ENCODE peak calls at places on chromosomes 6 and 20, in five cellular contexts. One of them, this sample, is unnamed.

GRCh38 chr6:146526192-146526591 is 17.4 kb upstream of the RAB32 start:
- DNase-seq in AG10803: peak
- DNase-seq in cardiac fibroblast: peak
- DNase-seq in IMR-90: no peak
- DNase-seq in psoas muscle: no peak
- DNase-seq in this sample: peak

GRCh38 chr6:132780770-132781371 is 17.6 kb downstream of the SLC18B1 start:
- DNase-seq in AG10803: peak
- DNase-seq in cardiac fibroblast: peak
- DNase-seq in IMR-90: peak
- DNase-seq in psoas muscle: no peak
- DNase-seq in this sample: peak

GRCh38 chr6:163294734-163295133 is 119.8 kb upstream of the QKI start:
- DNase-seq in AG10803: no peak
- DNase-seq in cardiac fibroblast: no peak
- DNase-seq in IMR-90: no peak
- DNase-seq in psoas muscle: no peak
- DNase-seq in this sample: no peak

GRCh38 chr6:139926711-139927110 is 552.3 kb upstream of the CITED2 start:
- DNase-seq in AG10803: peak
- DNase-seq in cardiac fibroblast: no peak
- DNase-seq in IMR-90: peak
- DNase-seq in psoas muscle: no peak
- DNase-seq in this sample: no peak

GRCh38 chr6:139742671-139743070 is 368.2 kb upstream of the CITED2 start:
- DNase-seq in AG10803: peak
- DNase-seq in cardiac fibroblast: no peak
- DNase-seq in IMR-90: no peak
- DNase-seq in psoas muscle: no peak
- DNase-seq in this sample: no peak

GRCh38 chr6:126312013-126312665 is 27.8 kb upstream of the CENPW start:
- DNase-seq in AG10803: no peak
- DNase-seq in cardiac fibroblast: peak
- DNase-seq in IMR-90: no peak
- DNase-seq in psoas muscle: no peak
- DNase-seq in this sample: peak

GRCh38 chr6:41727705-41728072 is 7.7 kb downstream of the TFEB start:
- DNase-seq in AG10803: no peak
- DNase-seq in cardiac fibroblast: no peak
- DNase-seq in IMR-90: no peak
- DNase-seq in psoas muscle: no peak
- DNase-seq in this sample: no peak

GRCh38 chr6:117215353-117216090 is 49.8 kb upstream of the VGLL2 start:
- DNase-seq in AG10803: no peak
- DNase-seq in cardiac fibroblast: no peak
- DNase-seq in IMR-90: no peak
- DNase-seq in psoas muscle: no peak
- DNase-seq in this sample: no peak

DNA sequence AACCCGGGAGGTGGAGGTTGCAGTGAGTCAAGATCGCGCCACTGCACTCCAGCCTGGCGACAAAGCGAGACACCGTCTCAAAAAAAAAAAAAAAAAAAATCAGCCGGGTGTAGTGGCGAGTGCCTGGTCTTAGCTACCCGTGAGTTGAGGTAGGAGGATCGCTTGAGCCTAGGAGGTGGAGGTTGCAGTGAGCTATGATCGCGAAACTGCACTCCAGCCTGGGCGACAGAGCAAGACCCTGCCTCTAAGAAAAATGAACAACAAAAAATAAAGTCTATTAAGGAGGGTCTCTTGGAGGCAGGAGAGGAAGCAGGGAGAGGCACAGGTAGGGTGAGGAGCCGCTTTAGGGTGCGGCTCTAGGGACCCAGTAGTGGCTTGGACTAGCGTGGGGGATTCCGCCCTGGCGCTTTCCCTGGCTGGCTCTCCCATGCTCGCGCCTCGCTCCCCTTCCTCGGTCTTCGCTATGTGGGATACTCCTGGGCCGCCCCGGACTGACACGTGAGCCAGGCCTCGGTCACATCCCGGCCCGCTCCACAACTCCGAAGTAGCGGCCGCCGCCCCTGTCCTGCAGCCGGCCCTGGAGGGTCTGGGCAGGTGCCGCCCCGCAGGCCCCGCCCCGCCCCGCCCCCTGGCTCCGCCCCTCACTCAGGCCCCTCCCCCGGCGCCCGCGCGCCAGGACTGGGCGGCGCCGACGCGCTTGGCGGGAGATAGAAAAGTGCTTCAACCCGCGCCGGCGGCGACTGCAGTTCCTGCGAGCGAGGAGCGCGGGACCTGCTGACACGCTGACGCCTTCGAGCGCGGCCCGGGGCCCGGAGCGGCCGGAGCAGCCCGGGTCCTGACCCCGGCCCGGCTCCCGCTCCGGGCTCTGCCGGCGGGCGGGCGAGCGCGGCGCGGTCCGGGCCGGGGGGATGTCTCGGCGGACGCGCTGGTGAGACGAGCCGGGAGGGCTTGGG is at the start of gene MYBL2:
- DNase-seq in AG10803: peak
- DNase-seq in cardiac fibroblast: peak
- DNase-seq in IMR-90: peak
- DNase-seq in psoas muscle: peak
- DNase-seq in this sample: peak
- TF ChIP-seq CTCF in AG10803: no peak
- TF ChIP-seq CTCF in cardiac fibroblast: no peak
- TF ChIP-seq CTCF in IMR-90: no peak
- TF ChIP-seq CTCF in psoas muscle: no peak
- TF ChIP-seq CTCF in this sample: no peak

DNA sequence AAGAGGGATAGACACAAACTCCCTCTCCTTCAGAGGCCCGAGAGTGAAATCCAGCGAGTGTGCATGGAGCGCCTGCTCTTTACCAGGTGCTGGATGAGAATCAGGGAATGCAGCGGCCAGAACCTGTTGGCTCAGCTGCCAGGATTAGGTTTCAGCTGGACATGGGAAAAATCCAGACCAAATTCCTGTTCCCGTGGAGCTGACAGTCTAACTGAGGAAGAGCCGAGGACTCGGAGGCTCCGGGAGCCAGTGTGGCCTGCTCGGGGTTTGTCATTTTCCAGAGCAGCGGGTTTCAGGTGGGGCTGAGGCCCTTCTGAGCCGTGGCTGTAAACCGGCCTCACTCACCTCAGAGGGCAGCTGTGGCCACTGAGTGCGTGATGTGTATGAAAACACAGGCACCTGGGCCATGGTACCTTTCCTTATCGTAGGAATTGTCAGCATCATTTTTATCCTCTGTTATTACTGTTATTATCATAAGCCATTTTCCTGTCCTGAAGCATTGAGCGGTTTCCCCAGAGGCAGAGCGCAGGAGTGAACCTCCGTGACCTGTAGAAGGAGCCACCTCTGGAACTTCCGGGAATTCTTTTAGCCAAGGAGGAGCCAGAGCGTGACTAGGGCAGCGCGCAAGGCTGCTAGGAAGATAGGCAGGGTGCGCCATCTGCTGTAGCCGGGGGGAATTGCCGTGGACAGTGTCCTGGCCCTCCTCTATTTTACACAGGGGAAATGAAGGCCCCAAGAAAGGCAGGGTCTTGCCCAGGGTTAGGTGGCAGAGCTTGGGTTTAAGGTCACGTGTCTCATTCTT is 27.3 kb downstream of the PKIG start:
- DNase-seq in AG10803: peak
- DNase-seq in cardiac fibroblast: peak
- DNase-seq in IMR-90: peak
- DNase-seq in psoas muscle: peak
- DNase-seq in this sample: peak
- H3K4me3 ChIP-seq in AG10803: no peak
- H3K4me3 ChIP-seq in cardiac fibroblast: no peak
- H3K4me3 ChIP-seq in IMR-90: no peak
- H3K4me3 ChIP-seq in psoas muscle: peak
- H3K4me3 ChIP-seq in this sample: no peak

GRCh38 chr6:85662251-85662650 is 19.6 kb upstream of the SYNCRIP start:
- DNase-seq in AG10803: peak
- DNase-seq in cardiac fibroblast: no peak
- DNase-seq in IMR-90: no peak
- DNase-seq in psoas muscle: no peak
- DNase-seq in this sample: no peak

GRCh38 chr6:85660181-85660611 is 17.5 kb upstream of the SYNCRIP start:
- DNase-seq in AG10803: peak
- DNase-seq in cardiac fibroblast: peak
- DNase-seq in IMR-90: peak
- DNase-seq in psoas muscle: peak
- DNase-seq in this sample: peak
- TF ChIP-seq CTCF in AG10803: peak
- TF ChIP-seq CTCF in cardiac fibroblast: peak
- TF ChIP-seq CTCF in IMR-90: peak
- TF ChIP-seq CTCF in psoas muscle: peak
- TF ChIP-seq CTCF in this sample: no peak

DNA sequence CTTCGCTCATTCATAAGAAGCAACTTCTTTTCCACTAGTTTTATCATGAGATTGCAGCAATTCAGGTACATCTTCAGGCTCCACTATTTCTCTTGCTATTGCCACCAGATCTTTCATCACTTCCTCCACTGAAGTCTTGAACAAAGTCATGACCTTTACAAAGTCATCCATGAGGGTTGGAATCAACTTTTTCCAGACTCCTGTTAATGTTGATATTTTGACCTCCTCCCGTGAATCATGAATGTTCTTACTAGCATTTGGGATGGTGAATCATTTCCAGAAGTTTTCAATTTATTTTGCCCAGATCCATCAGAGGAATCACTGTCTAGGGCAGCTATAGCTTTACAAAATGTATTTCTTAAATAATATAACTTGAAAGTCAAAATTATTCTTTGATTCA is 1.5 kb downstream of the CENPQ start:
- DNase-seq in AG10803: no peak
- DNase-seq in cardiac fibroblast: no peak
- DNase-seq in IMR-90: no peak
- DNase-seq in psoas muscle: no peak
- DNase-seq in this sample: no peak
- H3K4me3 ChIP-seq in AG10803: no peak
- H3K4me3 ChIP-seq in cardiac fibroblast: no peak
- H3K4me3 ChIP-seq in IMR-90: no peak
- H3K4me3 ChIP-seq in psoas muscle: no peak
- H3K4me3 ChIP-seq in this sample: no peak

GRCh38 chr20:4233520-4233919 is 218.2 kb upstream of the RNF24 start:
- DNase-seq in AG10803: no peak
- DNase-seq in cardiac fibroblast: no peak
- DNase-seq in IMR-90: no peak
- DNase-seq in psoas muscle: no peak
- DNase-seq in this sample: no peak
- TF ChIP-seq CTCF in AG10803: peak
- TF ChIP-seq CTCF in cardiac fibroblast: peak
- TF ChIP-seq CTCF in IMR-90: peak
- TF ChIP-seq CTCF in psoas muscle: no peak
- TF ChIP-seq CTCF in this sample: peak

DNA sequence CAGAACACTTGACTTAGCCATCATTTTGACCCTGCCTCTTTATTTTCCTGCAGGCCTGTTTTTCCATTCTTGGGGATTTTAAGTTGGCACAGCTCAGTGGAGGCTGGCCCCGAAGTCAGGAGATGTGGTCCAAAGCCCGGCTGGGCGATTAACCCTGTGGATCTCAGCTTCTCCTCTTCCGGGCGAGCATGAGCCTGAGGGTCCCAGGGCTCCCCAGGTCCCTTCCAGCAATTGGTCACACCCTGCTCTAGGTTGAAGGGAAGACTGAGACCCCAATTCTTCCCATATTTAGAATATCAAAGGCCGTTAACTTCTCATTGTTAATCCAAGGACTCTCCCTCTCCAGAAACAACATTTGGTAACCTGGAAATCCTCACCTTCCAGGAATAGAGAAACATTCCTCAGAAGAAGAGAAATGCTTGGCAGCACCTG is 2.3 kb downstream of the THBS2 start:
- DNase-seq in AG10803: no peak
- DNase-seq in cardiac fibroblast: peak
- DNase-seq in IMR-90: no peak
- DNase-seq in psoas muscle: no peak
- DNase-seq in this sample: no peak
- H3K4me3 ChIP-seq in AG10803: peak
- H3K4me3 ChIP-seq in cardiac fibroblast: peak
- H3K4me3 ChIP-seq in IMR-90: peak
- H3K4me3 ChIP-seq in psoas muscle: peak
- H3K4me3 ChIP-seq in this sample: peak

This sample was measured in fibroblast of pulmonary artery.